ENCODE peak calls at places on chromosomes 1 and 21, in four cellular contexts. E is skeletal muscle cell, I is mesendoderm, O is GM10248. U is an unnamed sample.

GRCh38 chr1:111372336-111372965 is 55.1 kb downstream of the OVGP1 start:
- DNase-seq in I (no peak), O (no peak), E (no peak), U (no peak)

GRCh38 chr1:6646499-6647148 is 22.0 kb downstream of the THAP3 start:
- DNase-seq in I (peak), E (no peak), O (peak), U (no peak)

GRCh38 chr1:55217226-55217996 is 2.2 kb upstream of the USP24 start:
- DNase-seq in E (no peak), O (no peak), I (no peak), U (no peak)

GRCh38 chr1:236083650-236084385 is 18.9 kb upstream of the NID1 start:
- DNase-seq in I (peak), O (no peak), E (no peak), U (no peak)

GRCh38 chr1:188027613-188028012 is 1198.9 kb downstream of the PLA2G4A start:
- DNase-seq in I (peak), O (peak), E (peak), U (peak)

GRCh38 chr1:21896652-21897532 is 40.2 kb downstream of the HSPG2 start:
- DNase-seq in O (no peak), I (peak), E (no peak), U (no peak)

GRCh38 chr21:27804515-27804914 is 837.6 kb upstream of the ADAMTS5 start:
- DNase-seq in E (no peak), O (no peak), I (peak), U (no peak)

GRCh38 chr1:100240013-100240412 is 9.6 kb downstream of the DBT start:
- DNase-seq in E (no peak), O (no peak), I (no peak), U (no peak)

GRCh38 chr1:210588357-210588756 is 259.7 kb downstream of the HHAT start:
- DNase-seq in E (no peak), I (no peak), O (no peak), U (no peak)

GRCh38 chr21:44300262-44300959 is 558 bp downstream of the PFKL start:
- DNase-seq in O (peak), I (peak), E (no peak), U (peak)

GRCh38 chr21:44317241-44317782 is 17.5 kb downstream of the PFKL start:
- DNase-seq in E (no peak), O (no peak), I (no peak), U (no peak)

GRCh38 chr1:40653851-40654537 is 11.5 kb downstream of the RIMS3 start:
- DNase-seq in I (peak), O (no peak), E (no peak), U (no peak)

GRCh38 chr1:174114788-174115448 is 44.4 kb upstream of the RABGAP1L start:
- DNase-seq in E (peak), O (peak), I (peak), U (no peak)

GRCh38 chr1:86466109-86466844 is 2.5 kb upstream of the CLCA1 start:
- DNase-seq in E (no peak), I (no peak), O (no peak), U (no peak)

GRCh38 chr1:207964195-207964966 is 53.5 kb upstream of the CD34 start:
- DNase-seq in E (no peak), O (no peak), I (no peak), U (no peak)